ENCODE peak calls at places on chromosomes 4 and X, in eight cellular contexts. I is cardiac muscle cell; S is endodermal cell; C is tibial nerve; L is endothelial cell of umbilical vein; M is naive thymus-derived CD4-positive, alpha-beta T cell; R is ovary; H is heart left ventricle. W is an unnamed sample. For H3K4me1, the result is how much of the 10 kb centered on the place peaks cover.

GRCh38 chrX:123818243-123818642 is 41.6 kb upstream of the XIAP start:
- DNase-seq in I (no peak), S (no peak), M (no peak), L (no peak), R (no peak), H (no peak), C (no peak), W (no peak)

GRCh38 chr4:148026022-148026421 is 294.1 kb downstream of the ARHGAP10 start:
- DNase-seq in S (peak), H (no peak), L (no peak), R (no peak), M (no peak), I (peak), C (no peak), W (no peak)

GRCh38 chr4:145186719-145187118 is 6.3 kb upstream of the OTUD4 start:
- DNase-seq in M (no peak), R (no peak), L (no peak), C (no peak), H (no peak), S (no peak), I (no peak), W (no peak)

GRCh38 chr4:76256968-76257367 is 5.4 kb downstream of the FAM47E start:
- DNase-seq in I (no peak), M (no peak), S (no peak), L (no peak), H (no peak), C (no peak), R (no peak), W (no peak)

GRCh38 chr4:10097906-10098769 is 18.5 kb downstream of the WDR1 start:
- DNase-seq in R (no peak), S (no peak), I (no peak), L (no peak), C (no peak), M (no peak), H (no peak), W (no peak)

GRCh38 chr4:55303818-55304217 is 42.2 kb upstream of the SRD5A3 start:
- DNase-seq in R (no peak), H (no peak), M (no peak), S (no peak), C (no peak), I (peak), L (peak), W (no peak)

GRCh38 chrX:3443186-3443585 is 96.7 kb upstream of the MXRA5 start:
- DNase-seq in S (no peak), H (no peak), L (no peak), R (no peak), I (no peak), M (no peak), C (no peak), W (no peak)

GRCh38 chr4:16120720-16121119 is 36.9 kb upstream of the PROM1 start:
- DNase-seq in R (no peak), S (peak), H (no peak), I (no peak), L (no peak), M (no peak), C (no peak), W (no peak)

GRCh38 chr4:7279902-7280301 is 87.6 kb downstream of the SORCS2 start:
- DNase-seq in R (no peak), M (no peak), I (no peak), S (no peak), L (no peak), H (no peak), C (no peak), W (no peak)

DNA sequence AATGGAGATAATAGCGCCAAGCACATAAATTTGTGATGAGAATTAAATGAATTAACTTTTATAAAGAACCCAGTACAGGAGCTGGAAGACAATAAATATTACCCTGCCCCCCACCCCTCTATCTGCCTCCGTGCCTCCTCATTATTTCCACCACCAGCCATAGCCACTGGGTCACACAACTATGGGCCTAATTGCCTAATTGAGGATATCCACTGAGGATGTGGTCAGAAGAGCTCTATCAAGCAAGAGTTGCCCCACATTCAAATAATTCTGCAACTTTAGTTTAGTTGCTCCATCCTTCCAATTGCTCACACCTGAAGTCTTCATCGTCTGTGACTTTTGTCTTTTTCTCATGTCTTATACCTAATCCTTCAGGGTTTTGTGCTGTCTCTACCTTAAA is 9.5 kb upstream of the CXCL8 start:
- DNase-seq in R (no peak), M (no peak), I (no peak), S (no peak), L (no peak), C (no peak), H (no peak), W (no peak)
- H3K4me1 ChIP-seq in R (under half), M (under half), I (under half), S (under half), L (half or more), C (under half), H (under half), W (half or more)

GRCh38 chr4:126679303-126679702 is 953.5 kb upstream of the INTU start:
- DNase-seq in C (no peak), S (no peak), H (no peak), R (no peak), L (no peak), I (no peak), M (no peak), W (no peak)

GRCh38 chr4:126687655-126688358 is 945.0 kb upstream of the INTU start:
- DNase-seq in M (no peak), C (no peak), L (no peak), S (no peak), R (no peak), H (no peak), I (peak), W (no peak)

GRCh38 chr4:126678608-126679007 is 954.1 kb upstream of the INTU start:
- DNase-seq in C (no peak), L (no peak), M (no peak), H (no peak), R (no peak), I (no peak), S (no peak), W (no peak)

GRCh38 chr4:126682250-126682649 is 950.5 kb upstream of the INTU start:
- DNase-seq in H (no peak), R (no peak), M (no peak), L (no peak), C (no peak), S (no peak), I (no peak), W (no peak)
- H3K4me3 ChIP-seq in H (no peak), R (no peak), M (no peak), L (no peak), C (no peak), S (no peak), I (no peak), W (no peak)

GRCh38 chr4:95539056-95539455 is 9.7 kb downstream of the UNC5C start:
- DNase-seq in C (no peak), I (no peak), S (no peak), R (no peak), M (no peak), H (no peak), L (no peak), W (no peak)

GRCh38 chr4:95535180-95535579 is 13.6 kb downstream of the UNC5C start:
- DNase-seq in R (no peak), I (no peak), L (no peak), C (no peak), H (no peak), M (no peak), S (no peak), W (no peak)

GRCh38 chr4:95537967-95538485 is 10.7 kb downstream of the UNC5C start:
- DNase-seq in C (no peak), M (no peak), S (no peak), R (no peak), H (no peak), I (no peak), L (no peak), W (no peak)

GRCh38 chr4:95536650-95537049 is 12.1 kb downstream of the UNC5C start:
- DNase-seq in H (no peak), S (no peak), L (no peak), M (no peak), R (no peak), C (no peak), I (no peak), W (no peak)

GRCh38 chr4:95537181-95537580 is 11.6 kb downstream of the UNC5C start:
- DNase-seq in C (no peak), H (no peak), S (no peak), M (no peak), L (no peak), I (no peak), R (no peak), W (no peak)
- H3K27ac ChIP-seq in C (no peak), H (no peak), S (peak), M (no peak), L (no peak), I (peak), R (no peak), W (no peak)

GRCh38 chr4:74376888-74377483 is 12.0 kb downstream of the EREG start:
- DNase-seq in R (no peak), M (peak), L (peak), I (peak), H (no peak), S (no peak), C (no peak), W (peak)

GRCh38 chr4:74375824-74376426 is 11.0 kb downstream of the EREG start:
- DNase-seq in I (no peak), S (no peak), H (no peak), R (no peak), C (no peak), L (no peak), M (no peak), W (no peak)

GRCh38 chr4:74379912-74380311 is 15.0 kb downstream of the EREG start:
- DNase-seq in S (no peak), L (no peak), I (no peak), M (no peak), C (no peak), H (no peak), R (no peak), W (no peak)

GRCh38 chr4:74378573-74378972 is 13.6 kb downstream of the EREG start:
- DNase-seq in H (no peak), L (no peak), I (peak), R (no peak), M (no peak), S (no peak), C (no peak), W (no peak)

GRCh38 chr4:74377714-74378113 is 12.8 kb downstream of the EREG start:
- DNase-seq in I (peak), L (no peak), M (no peak), S (no peak), H (no peak), R (no peak), C (no peak), W (no peak)
- H3K4me1 ChIP-seq in I (under half), L (under half), M (under half), S (under half), H (under half), R (under half), C (under half), W (under half)

DNA sequence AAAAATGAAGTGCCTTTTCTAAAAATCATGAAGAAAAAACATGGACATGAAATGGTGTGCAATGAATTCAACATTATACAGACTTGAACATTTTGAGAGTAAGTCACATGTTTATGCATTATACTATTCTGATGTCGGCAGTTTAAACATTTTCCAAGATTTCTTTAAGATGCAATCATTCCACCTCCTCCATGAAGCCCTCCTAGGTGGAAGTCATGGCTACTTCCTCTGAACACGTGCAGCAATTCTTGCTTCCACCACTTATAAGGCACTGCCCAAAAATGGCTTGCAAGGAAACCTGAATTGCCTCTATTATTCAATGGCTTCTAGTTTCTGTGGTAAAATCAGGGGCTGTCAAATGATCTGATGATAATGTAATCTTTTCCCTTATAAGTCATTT is 25.8 kb downstream of the IGFBP7 start:
- DNase-seq in R (no peak), L (no peak), I (no peak), S (no peak), C (no peak), H (no peak), M (no peak), W (no peak)
- H3K4me3 ChIP-seq in R (no peak), L (no peak), I (no peak), S (no peak), C (no peak), H (no peak), M (no peak), W (no peak)

DNA sequence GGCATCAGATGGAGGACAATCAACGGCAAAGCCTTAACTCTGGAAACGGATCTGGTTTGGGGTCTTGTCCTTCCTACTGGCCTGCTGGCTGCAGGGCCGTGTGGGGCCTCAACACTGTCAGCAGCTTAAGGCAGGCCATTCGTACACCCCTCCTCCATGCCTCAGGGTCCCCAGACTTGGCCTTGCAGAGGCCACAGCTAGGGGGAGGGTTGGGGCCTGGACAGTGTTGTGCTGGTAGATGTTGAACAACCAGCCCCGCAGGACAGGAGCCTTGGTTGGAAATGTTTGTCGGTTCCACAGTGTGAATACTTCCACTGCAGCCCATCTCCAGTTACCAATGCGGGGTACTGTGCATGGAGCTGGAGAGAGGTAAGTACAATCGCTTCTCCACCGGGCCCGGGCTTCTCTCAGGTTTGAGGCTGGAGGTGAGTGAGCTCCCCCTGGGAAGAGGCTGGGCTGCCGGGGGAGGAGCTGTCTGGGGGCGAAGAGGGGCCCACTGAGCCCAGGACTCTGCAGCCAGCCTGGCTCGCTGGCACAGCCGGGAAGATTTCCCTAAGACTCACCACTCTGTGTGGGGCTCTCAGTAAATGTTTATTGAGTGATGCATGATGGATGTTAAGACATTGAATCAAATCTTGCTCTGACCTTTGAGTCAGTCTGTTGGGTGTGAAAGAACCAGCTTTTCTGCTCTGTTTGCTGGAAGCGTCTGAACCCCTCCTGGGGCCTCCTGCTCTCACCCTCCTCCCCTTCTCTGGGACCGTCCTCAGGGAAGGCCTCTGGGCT is 19.7 kb upstream of the GPR78 start:
- DNase-seq in H (no peak), C (no peak), M (no peak), S (peak), R (no peak), L (no peak), I (no peak), W (no peak)
- H3K27ac ChIP-seq in H (no peak), C (no peak), M (no peak), S (peak), R (no peak), L (no peak), I (no peak), W (peak)

DNA sequence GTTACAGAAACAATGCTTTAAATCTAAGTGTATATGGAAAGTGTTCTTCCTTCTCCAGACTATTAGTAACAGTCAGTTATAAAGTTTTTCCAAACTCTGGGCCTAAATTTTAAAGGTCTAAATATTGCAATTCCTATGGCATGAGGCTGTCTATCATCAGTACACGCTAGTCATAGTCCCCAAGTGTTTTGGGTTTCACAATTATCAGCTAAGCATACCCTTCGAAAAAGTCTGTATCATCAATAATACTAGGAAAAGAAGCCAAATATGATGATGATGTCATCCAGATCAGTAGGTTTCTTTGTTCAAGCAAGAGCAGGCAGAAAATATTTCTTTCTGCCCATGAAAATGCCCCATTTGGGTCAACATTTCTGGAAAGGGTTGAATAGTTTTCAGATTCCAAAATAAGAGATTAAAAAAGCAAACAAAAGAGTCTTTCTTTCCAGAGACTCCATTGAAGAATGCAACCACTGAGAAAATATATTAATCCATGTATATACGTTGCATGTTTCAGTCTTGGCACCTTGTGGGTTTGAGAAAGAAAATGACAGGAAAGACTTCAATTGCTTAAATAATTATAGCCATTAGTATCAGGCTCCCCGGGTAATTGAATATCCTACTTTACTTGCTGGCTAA is 173.8 kb downstream of the CAMK2D start:
- DNase-seq in R (no peak), C (no peak), H (no peak), M (no peak), I (no peak), S (no peak), L (no peak), W (no peak)
- H3K4me1 ChIP-seq in R (under half), C (under half), H (under half), M (under half), I (under half), S (under half), L (under half), W (under half)

GRCh38 chr4:137535718-137536117 is 3.4 kb upstream of the PCDH18 start:
- DNase-seq in C (no peak), M (no peak), H (no peak), L (no peak), S (no peak), I (no peak), R (no peak), W (no peak)

GRCh38 chr4:137532869-137533236 is 559 bp upstream of the PCDH18 start:
- DNase-seq in R (no peak), C (no peak), M (no peak), H (no peak), L (no peak), S (no peak), I (peak), W (peak)

GRCh38 chr4:137534516-137534915 is 2.2 kb upstream of the PCDH18 start:
- DNase-seq in L (no peak), S (no peak), H (no peak), M (no peak), I (peak), C (no peak), R (no peak), W (no peak)

GRCh38 chr4:137531951-137532868 is at the start of gene PCDH18:
- DNase-seq in R (peak), L (peak), C (peak), H (peak), S (peak), I (peak), M (no peak), W (peak)

GRCh38 chr4:137533855-137534254 is 1.6 kb upstream of the PCDH18 start:
- DNase-seq in R (no peak), M (no peak), I (no peak), C (no peak), S (no peak), L (no peak), H (no peak), W (no peak)
- H3K4me3 ChIP-seq in R (peak), M (no peak), I (no peak), C (no peak), S (no peak), L (no peak), H (peak), W (no peak)

GRCh38 chrX:38816158-38816557 is 14.9 kb downstream of the MID1IP1 start:
- DNase-seq in S (no peak), L (no peak), I (no peak), R (no peak), M (no peak), C (no peak), H (no peak), W (no peak)

GRCh38 chrX:38819709-38820108 is 18.4 kb downstream of the MID1IP1 start:
- DNase-seq in M (no peak), C (no peak), H (no peak), I (no peak), R (no peak), L (no peak), S (no peak), W (no peak)

GRCh38 chrX:38817004-38817703 is 15.9 kb downstream of the MID1IP1 start:
- DNase-seq in C (no peak), H (peak), M (no peak), L (peak), I (peak), R (peak), S (peak), W (peak)

GRCh38 chrX:38820751-38821150 is 19.5 kb downstream of the MID1IP1 start:
- DNase-seq in M (no peak), L (no peak), I (no peak), S (no peak), C (no peak), R (no peak), H (no peak), W (no peak)

GRCh38 chrX:38819163-38819562 is 17.9 kb downstream of the MID1IP1 start:
- DNase-seq in H (no peak), S (no peak), C (no peak), I (no peak), L (no peak), M (no peak), R (no peak), W (no peak)
- H3K27ac ChIP-seq in H (no peak), S (no peak), C (no peak), I (no peak), L (no peak), M (no peak), R (no peak), W (no peak)

GRCh38 chr4:2858451-2859217 is 15.0 kb downstream of the ADD1 start:
- DNase-seq in C (no peak), S (no peak), R (no peak), M (no peak), H (no peak), I (peak), L (peak), W (no peak)
- H3K4me1 ChIP-seq in C (half or more), S (under half), R (under half), M (under half), H (half or more), I (half or more), L (under half), W (under half)

W was measured in SJSA1.